ENCODE peak calls at places on chromosomes 3 and 15, in four cellular contexts. S is GM12865, O is ACHN, K is T-helper 9 cell. B is an unnamed sample.
A peak's percentile ranks its signal among the peaks of the same experiment; 100 is the strongest.

GRCh38 chr3:86990734-86991481 is at the start of gene VGLL3:
- DNase-seq in S (no peak), O (peak; percentile 12), K (no peak), B (peak; percentile 90)

GRCh38 chr3:107633327-107634141 is 110.8 kb downstream of the BBX start:
- DNase-seq in S (peak; percentile 71), O (no peak), K (no peak), B (no peak)

GRCh38 chr15:79515628-79516027 is 83.5 kb downstream of the MINAR1 start:
- DNase-seq in S (peak; percentile 5), O (no peak), K (no peak), B (no peak)

GRCh38 chr3:120741837-120742197 is 499 bp downstream of the RABL3 start:
- DNase-seq in S (no peak), O (peak; percentile 43), K (no peak), B (no peak)

GRCh38 chr3:105728913-105729312 is 139.9 kb downstream of the CBLB start:
- DNase-seq in S (no peak), O (no peak), K (no peak), B (no peak)

GRCh38 chr3:9994086-9994844 is 7.6 kb upstream of the EMC3 start:
- DNase-seq in S (no peak), O (no peak), K (no peak), B (no peak)

GRCh38 chr15:60351066-60351465 is 46.7 kb downstream of the ANXA2 start:
- DNase-seq in S (no peak), O (peak; percentile 30), K (no peak), B (no peak)

GRCh38 chr15:28995193-28995592 is 109.4 kb downstream of the APBA2 start:
- DNase-seq in S (no peak), O (no peak), K (no peak), B (no peak)

GRCh38 chr3:152193673-152194267 is 75.0 kb upstream of the MBNL1 start:
- DNase-seq in S (peak; percentile 73), O (no peak), K (no peak), B (no peak)

GRCh38 chr3:94587291-94587690 is 524.4 kb downstream of the NSUN3 start:
- DNase-seq in S (no peak), O (no peak), K (no peak), B (no peak)

GRCh38 chr3:188348445-188349244 is 194.7 kb downstream of the LPP start:
- DNase-seq in S (no peak), O (peak; percentile 89), K (no peak), B (peak; percentile 87)

B was measured in ascending aorta.